ENCODE peak calls at places on chromosomes 6 and 20, in nine cellular contexts. One of them, this sample, is unnamed.

GRCh38 chr6:113860165-113860955 is 3.2 kb downstream of the MARCKS start:
- DNase-seq in stimulated activated CD4-positive, alpha-beta T cell treated with anti-CD3 and anti-CD28 coated beads, Interleukin-12 subunit alpha, Interleukin-12 subunit beta, amount 100 ng/mL, for 4 hours: no peak
- DNase-seq in amygdala: no peak
- DNase-seq in left cardiac atrium: peak
- DNase-seq in HFFc6: no peak
- DNase-seq in AG20443: peak
- DNase-seq in heart right ventricle: peak
- DNase-seq in NCI-H2081: peak
- DNase-seq in HuH-7.5: no peak
- DNase-seq in this sample: peak

GRCh38 chr6:69704916-69705315 is 91.9 kb downstream of the LMBRD1 start:
- DNase-seq in stimulated activated CD4-positive, alpha-beta T cell treated with anti-CD3 and anti-CD28 coated beads, Interleukin-12 subunit alpha, Interleukin-12 subunit beta, amount 100 ng/mL, for 4 hours: no peak
- DNase-seq in AG20443: no peak
- DNase-seq in HFFc6: no peak
- DNase-seq in left cardiac atrium: no peak
- DNase-seq in amygdala: no peak
- DNase-seq in HuH-7.5: no peak
- DNase-seq in heart right ventricle: no peak
- DNase-seq in NCI-H2081: no peak
- DNase-seq in this sample: no peak

GRCh38 chr20:354298-354977 is 7.5 kb downstream of the NRSN2 start:
- DNase-seq in stimulated activated CD4-positive, alpha-beta T cell treated with anti-CD3 and anti-CD28 coated beads, Interleukin-12 subunit alpha, Interleukin-12 subunit beta, amount 100 ng/mL, for 4 hours: peak
- DNase-seq in left cardiac atrium: peak
- DNase-seq in HuH-7.5: peak
- DNase-seq in HFFc6: peak
- DNase-seq in NCI-H2081: peak
- DNase-seq in heart right ventricle: peak
- DNase-seq in amygdala: peak
- DNase-seq in AG20443: peak
- DNase-seq in this sample: peak

GRCh38 chr6:30893001-30893591 is 8.8 kb downstream of the DDR1 start:
- DNase-seq in AG20443: no peak
- DNase-seq in HuH-7.5: no peak
- DNase-seq in amygdala: no peak
- DNase-seq in heart right ventricle: no peak
- DNase-seq in stimulated activated CD4-positive, alpha-beta T cell treated with anti-CD3 and anti-CD28 coated beads, Interleukin-12 subunit alpha, Interleukin-12 subunit beta, amount 100 ng/mL, for 4 hours: no peak
- DNase-seq in NCI-H2081: no peak
- DNase-seq in HFFc6: no peak
- DNase-seq in left cardiac atrium: no peak
- DNase-seq in this sample: no peak

GRCh38 chr20:25226433-25227316 is 21.2 kb upstream of the PYGB start:
- DNase-seq in HFFc6: no peak
- DNase-seq in heart right ventricle: peak
- DNase-seq in AG20443: no peak
- DNase-seq in stimulated activated CD4-positive, alpha-beta T cell treated with anti-CD3 and anti-CD28 coated beads, Interleukin-12 subunit alpha, Interleukin-12 subunit beta, amount 100 ng/mL, for 4 hours: no peak
- DNase-seq in amygdala: no peak
- DNase-seq in left cardiac atrium: peak
- DNase-seq in HuH-7.5: no peak
- DNase-seq in NCI-H2081: peak
- DNase-seq in this sample: peak

GRCh38 chr20:22403860-22404608 is 180.3 kb downstream of the FOXA2 start:
- DNase-seq in left cardiac atrium: no peak
- DNase-seq in HuH-7.5: no peak
- DNase-seq in AG20443: no peak
- DNase-seq in NCI-H2081: peak
- DNase-seq in stimulated activated CD4-positive, alpha-beta T cell treated with anti-CD3 and anti-CD28 coated beads, Interleukin-12 subunit alpha, Interleukin-12 subunit beta, amount 100 ng/mL, for 4 hours: no peak
- DNase-seq in heart right ventricle: no peak
- DNase-seq in amygdala: no peak
- DNase-seq in HFFc6: no peak
- DNase-seq in this sample: no peak

GRCh38 chr6:84606860-84607259 is 157.5 kb downstream of the TBX18 start:
- DNase-seq in heart right ventricle: no peak
- DNase-seq in amygdala: no peak
- DNase-seq in HuH-7.5: no peak
- DNase-seq in HFFc6: no peak
- DNase-seq in AG20443: no peak
- DNase-seq in stimulated activated CD4-positive, alpha-beta T cell treated with anti-CD3 and anti-CD28 coated beads, Interleukin-12 subunit alpha, Interleukin-12 subunit beta, amount 100 ng/mL, for 4 hours: no peak
- DNase-seq in left cardiac atrium: no peak
- DNase-seq in NCI-H2081: no peak
- DNase-seq in this sample: no peak

GRCh38 chr20:20366896-20367680 is 816 bp upstream of the INSM1 start:
- DNase-seq in HuH-7.5: peak
- DNase-seq in stimulated activated CD4-positive, alpha-beta T cell treated with anti-CD3 and anti-CD28 coated beads, Interleukin-12 subunit alpha, Interleukin-12 subunit beta, amount 100 ng/mL, for 4 hours: no peak
- DNase-seq in HFFc6: no peak
- DNase-seq in heart right ventricle: no peak
- DNase-seq in left cardiac atrium: no peak
- DNase-seq in NCI-H2081: no peak
- DNase-seq in amygdala: no peak
- DNase-seq in AG20443: no peak
- DNase-seq in this sample: no peak

GRCh38 chr6:98687776-98688175 is 146.6 kb upstream of the POU3F2 start:
- DNase-seq in heart right ventricle: no peak
- DNase-seq in HFFc6: no peak
- DNase-seq in AG20443: no peak
- DNase-seq in left cardiac atrium: no peak
- DNase-seq in amygdala: no peak
- DNase-seq in HuH-7.5: no peak
- DNase-seq in stimulated activated CD4-positive, alpha-beta T cell treated with anti-CD3 and anti-CD28 coated beads, Interleukin-12 subunit alpha, Interleukin-12 subunit beta, amount 100 ng/mL, for 4 hours: no peak
- DNase-seq in NCI-H2081: no peak
- DNase-seq in this sample: no peak

GRCh38 chr6:87110639-87111038 is 15.7 kb upstream of the CGA start:
- DNase-seq in left cardiac atrium: no peak
- DNase-seq in HuH-7.5: no peak
- DNase-seq in AG20443: no peak
- DNase-seq in stimulated activated CD4-positive, alpha-beta T cell treated with anti-CD3 and anti-CD28 coated beads, Interleukin-12 subunit alpha, Interleukin-12 subunit beta, amount 100 ng/mL, for 4 hours: no peak
- DNase-seq in HFFc6: no peak
- DNase-seq in amygdala: no peak
- DNase-seq in NCI-H2081: no peak
- DNase-seq in heart right ventricle: no peak
- DNase-seq in this sample: no peak

GRCh38 chr20:17680128-17680835 is 1.8 kb downstream of the RRBP1 start:
- DNase-seq in stimulated activated CD4-positive, alpha-beta T cell treated with anti-CD3 and anti-CD28 coated beads, Interleukin-12 subunit alpha, Interleukin-12 subunit beta, amount 100 ng/mL, for 4 hours: no peak
- DNase-seq in left cardiac atrium: peak
- DNase-seq in HFFc6: peak
- DNase-seq in AG20443: peak
- DNase-seq in heart right ventricle: peak
- DNase-seq in amygdala: no peak
- DNase-seq in HuH-7.5: peak
- DNase-seq in NCI-H2081: no peak
- DNase-seq in this sample: peak

GRCh38 chr6:150478651-150479498 is 110.1 kb downstream of the IYD start:
- DNase-seq in left cardiac atrium: no peak
- DNase-seq in AG20443: no peak
- DNase-seq in heart right ventricle: no peak
- DNase-seq in NCI-H2081: no peak
- DNase-seq in amygdala: no peak
- DNase-seq in stimulated activated CD4-positive, alpha-beta T cell treated with anti-CD3 and anti-CD28 coated beads, Interleukin-12 subunit alpha, Interleukin-12 subunit beta, amount 100 ng/mL, for 4 hours: no peak
- DNase-seq in HFFc6: no peak
- DNase-seq in HuH-7.5: no peak
- DNase-seq in this sample: no peak

This sample was measured in spleen.